ENCODE peak calls at places on chromosomes 6 and 20, in seven cellular contexts. C is adrenal gland; P is AG04450; M is CD8-positive, alpha-beta T cell; F is body of pancreas; G is cardiac muscle cell; T is bronchial epithelial cell. N is an unnamed sample.

GRCh38 chr6:157099912-157100593 is 223.3 kb downstream of the TMEM242 start:
- DNase-seq in C (no peak), P (no peak), M (peak), F (no peak), G (no peak), T (no peak), N (peak)

GRCh38 chr20:51797357-51798025 is 4.8 kb downstream of the SALL4 start:
- DNase-seq in C (no peak), P (no peak), M (no peak), F (no peak), G (peak), T (no peak), N (no peak)

GRCh38 chr6:83609248-83609647 is 96.9 kb downstream of the PRSS35 start:
- DNase-seq in C (no peak), P (no peak), M (no peak), F (no peak), G (no peak), T (no peak), N (no peak)

GRCh38 chr20:12166053-12166717 is 248.5 kb downstream of the BTBD3 start:
- DNase-seq in C (peak), P (peak), M (no peak), F (peak), G (no peak), T (peak), N (peak)

GRCh38 chr20:36275441-36276189 is 30.5 kb upstream of the DLGAP4 start:
- DNase-seq in C (no peak), P (no peak), M (no peak), F (no peak), G (no peak), T (no peak), N (no peak)

GRCh38 chr20:4135385-4136077 is 120.2 kb upstream of the RNF24 start:
- DNase-seq in C (peak), P (peak), M (no peak), F (peak), G (no peak), T (peak), N (peak)

GRCh38 chr6:107728564-107728897 is 95.6 kb downstream of the SCML4 start:
- DNase-seq in C (no peak), P (no peak), M (no peak), F (no peak), G (no peak), T (no peak), N (peak)

GRCh38 chr6:110328231-110328630 is 29.9 kb downstream of the METTL24 start:
- DNase-seq in C (no peak), P (no peak), M (no peak), F (no peak), G (no peak), T (no peak), N (no peak)

GRCh38 chr6:10690651-10691445 is 3.6 kb downstream of the C6orf52 start:
- DNase-seq in C (no peak), P (no peak), M (no peak), F (no peak), G (peak), T (peak), N (no peak)

GRCh38 chr6:25637946-25638345 is 14.1 kb upstream of the SCGN start:
- DNase-seq in C (no peak), P (no peak), M (no peak), F (peak), G (peak), T (peak), N (peak)

GRCh38 chr6:35320031-35320410 is 22.3 kb upstream of the PPARD start:
- DNase-seq in C (no peak), P (no peak), M (no peak), F (no peak), G (no peak), T (no peak), N (no peak)

GRCh38 chr6:47780510-47781356 is 1.1 kb upstream of the OPN5 start:
- DNase-seq in C (peak), P (peak), M (no peak), F (peak), G (peak), T (peak), N (peak)

GRCh38 chr20:15708984-15709598 is 864.2 kb downstream of the KIF16B start:
- DNase-seq in C (peak), P (no peak), M (peak), F (peak), G (peak), T (no peak), N (peak)

GRCh38 chr6:9456241-9456658 is 958.6 kb downstream of the TFAP2A start:
- DNase-seq in C (no peak), P (no peak), M (no peak), F (no peak), G (no peak), T (no peak), N (no peak)

GRCh38 chr6:41150671-41151070 is 3.5 kb downstream of the TREML1 start:
- DNase-seq in C (no peak), P (no peak), M (no peak), F (no peak), G (no peak), T (no peak), N (no peak)

GRCh38 chr20:64253443-64253842 is 2.1 kb upstream of the PCMTD2 start:
- DNase-seq in C (no peak), P (no peak), M (no peak), F (no peak), G (no peak), T (no peak), N (no peak)

GRCh38 chr20:17615645-17616479 is 46.0 kb downstream of the DSTN start:
- DNase-seq in C (no peak), P (no peak), M (no peak), F (peak), G (no peak), T (no peak), N (no peak)

GRCh38 chr20:51454250-51454865 is 88.2 kb downstream of the NFATC2 start:
- DNase-seq in C (no peak), P (no peak), M (no peak), F (no peak), G (no peak), T (no peak), N (no peak)

GRCh38 chr20:33669873-33670640 is 3.3 kb downstream of the ACTL10 start:
- DNase-seq in C (no peak), P (no peak), M (no peak), F (no peak), G (no peak), T (no peak), N (no peak)

GRCh38 chr20:46174469-46175126 is 56.5 kb downstream of the CD40 start:
- DNase-seq in C (peak), P (no peak), M (peak), F (peak), G (peak), T (peak), N (peak)

GRCh38 chr6:39938773-39939381 is 4.6 kb upstream of the MOCS1 start:
- DNase-seq in C (no peak), P (no peak), M (no peak), F (no peak), G (peak), T (no peak), N (no peak)

GRCh38 chr20:58070664-58071499 is 157.6 kb downstream of the ANKRD60 start:
- DNase-seq in C (no peak), P (no peak), M (no peak), F (no peak), G (no peak), T (no peak), N (no peak)

GRCh38 chr6:151618717-151619116 is 124.9 kb downstream of the CCDC170 start:
- DNase-seq in C (no peak), P (no peak), M (no peak), F (no peak), G (no peak), T (no peak), N (no peak)

GRCh38 chr6:92132446-92132845 is 1286.9 kb downstream of the EPHA7 start:
- DNase-seq in C (no peak), P (no peak), M (no peak), F (no peak), G (no peak), T (peak), N (no peak)

GRCh38 chr6:30813623-30814136 is 69.3 kb upstream of the IER3 start:
- DNase-seq in C (peak), P (no peak), M (no peak), F (no peak), G (no peak), T (no peak), N (no peak)

GRCh38 chr20:39825950-39826349 is 863.1 kb downstream of the MAFB start:
- DNase-seq in C (no peak), P (no peak), M (no peak), F (no peak), G (no peak), T (peak), N (no peak)

GRCh38 chr20:10524034-10524476 is 89.0 kb downstream of the SLX4IP start:
- DNase-seq in C (no peak), P (no peak), M (no peak), F (peak), G (peak), T (no peak), N (no peak)

GRCh38 chr20:62823688-62824475 is 7.0 kb downstream of the COL9A3 start:
- DNase-seq in C (no peak), P (no peak), M (no peak), F (no peak), G (no peak), T (no peak), N (no peak)

GRCh38 chr6:35486005-35486925 is 10.6 kb downstream of the TEAD3 start:
- DNase-seq in C (no peak), P (no peak), M (no peak), F (peak), G (no peak), T (peak), N (peak)

GRCh38 chr6:96749891-96750290 is 87.4 kb downstream of the GPR63 start:
- DNase-seq in C (no peak), P (no peak), M (no peak), F (no peak), G (no peak), T (no peak), N (no peak)

GRCh38 chr6:11467364-11467763 is 70.2 kb upstream of the TMEM170B start:
- DNase-seq in C (no peak), P (no peak), M (no peak), F (no peak), G (no peak), T (no peak), N (no peak)

GRCh38 chr6:105094133-105094640 is 85.6 kb downstream of the POPDC3 start:
- DNase-seq in C (no peak), P (no peak), M (no peak), F (no peak), G (no peak), T (no peak), N (no peak)

GRCh38 chr6:33169286-33170175 is 22.7 kb downstream of the COL11A2 start:
- DNase-seq in C (no peak), P (no peak), M (no peak), F (no peak), G (no peak), T (no peak), N (no peak)

GRCh38 chr6:157228421-157229218 is 94.7 kb downstream of the TMEM242 start:
- DNase-seq in C (no peak), P (no peak), M (no peak), F (peak), G (no peak), T (no peak), N (no peak)

GRCh38 chr6:137165375-137166246 is 7.8 kb downstream of the IL22RA2 start:
- DNase-seq in C (no peak), P (no peak), M (no peak), F (peak), G (no peak), T (peak), N (peak)

GRCh38 chr6:158803733-158804143 is 15.4 kb downstream of the EZR start:
- DNase-seq in C (no peak), P (no peak), M (peak), F (peak), G (no peak), T (peak), N (peak)

GRCh38 chr20:60095456-60095855 is 137.2 kb downstream of the CDH26 start:
- DNase-seq in C (no peak), P (no peak), M (no peak), F (no peak), G (no peak), T (no peak), N (no peak)

GRCh38 chr20:32743237-32744112 is at the start of gene COMMD7:
- DNase-seq in C (peak), P (no peak), M (peak), F (peak), G (peak), T (peak), N (peak)

GRCh38 chr6:105424177-105424783 is 21.4 kb upstream of the PREP start:
- DNase-seq in C (peak), P (no peak), M (peak), F (peak), G (peak), T (peak), N (peak)

DNA sequence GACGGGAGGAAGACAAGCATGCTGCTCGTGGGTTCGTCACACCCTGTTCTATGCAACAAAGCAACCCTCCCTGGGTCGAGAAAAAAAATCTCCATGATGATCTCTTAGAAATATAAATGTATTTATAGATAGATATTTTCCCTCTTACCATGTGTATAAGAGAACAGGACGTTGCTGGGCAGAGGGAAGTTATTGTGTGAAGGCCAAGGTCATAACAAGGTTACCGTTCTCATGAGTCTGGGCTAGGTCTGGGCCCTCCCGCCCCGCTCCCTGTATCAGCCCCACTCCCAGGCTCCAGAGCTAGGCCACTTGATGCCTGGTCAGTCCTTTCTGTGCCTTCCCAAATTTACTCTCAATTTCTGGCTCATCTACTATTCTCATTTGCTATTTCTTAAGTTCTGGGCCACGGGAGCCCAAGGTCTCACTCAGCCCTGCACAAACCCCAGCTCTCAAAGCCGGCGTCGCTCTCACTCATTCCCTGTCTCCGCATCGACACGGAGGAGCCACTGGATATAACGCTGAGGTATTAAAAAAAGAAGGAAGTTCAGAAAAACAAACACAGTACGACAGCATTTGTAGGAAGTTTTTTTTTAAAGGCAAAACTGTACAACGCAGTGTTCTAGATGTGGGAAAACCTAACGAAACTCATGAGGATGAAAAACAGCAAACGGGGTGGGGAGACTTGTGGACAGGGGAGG is 96.8 kb downstream of the PSMG4 start:
- DNase-seq in C (peak), P (no peak), M (no peak), F (peak), G (peak), T (no peak), N (peak)
- H3K4me3 ChIP-seq in C (peak), P (peak), M (peak), F (no peak), G (no peak), T (no peak), N (no peak)

DNA sequence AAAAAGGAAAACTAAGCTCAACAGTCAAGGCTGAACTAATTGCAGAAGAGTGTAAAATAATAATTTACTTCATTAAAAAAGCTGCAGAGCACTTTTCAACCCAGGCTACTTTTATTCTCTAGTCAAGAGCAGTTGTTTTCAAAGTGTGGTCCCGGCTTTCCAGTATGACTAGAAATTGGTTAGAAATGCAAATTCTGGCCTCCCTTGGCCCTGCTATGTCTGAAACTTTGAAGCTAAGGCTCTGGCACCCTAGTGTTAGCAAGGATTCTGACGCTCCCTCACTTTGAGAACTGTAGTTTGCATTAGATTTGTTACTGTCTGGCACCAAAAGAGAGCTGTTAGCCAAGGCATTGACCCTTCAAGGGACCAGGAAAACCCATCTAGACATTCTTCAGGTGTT is 9.5 kb upstream of the NXT1 start:
- DNase-seq in C (no peak), P (no peak), M (no peak), F (no peak), G (no peak), T (no peak), N (no peak)
- H3K4me3 ChIP-seq in C (no peak), P (no peak), M (no peak), F (no peak), G (no peak), T (no peak), N (no peak)

GRCh38 chr20:19321176-19321575 is 108.7 kb downstream of the SLC24A3 start:
- DNase-seq in C (no peak), P (no peak), M (no peak), F (no peak), G (no peak), T (no peak), N (no peak)
- H3K4me3 ChIP-seq in C (no peak), P (no peak), M (no peak), F (no peak), G (no peak), T (no peak), N (no peak)

GRCh38 chr6:43774776-43775583 is 5.0 kb downstream of the VEGFA start:
- DNase-seq in C (peak), P (no peak), M (peak), F (peak), G (peak), T (peak), N (peak)
- H3K4me3 ChIP-seq in C (no peak), P (peak), M (no peak), F (no peak), G (peak), T (no peak), N (no peak)

DNA sequence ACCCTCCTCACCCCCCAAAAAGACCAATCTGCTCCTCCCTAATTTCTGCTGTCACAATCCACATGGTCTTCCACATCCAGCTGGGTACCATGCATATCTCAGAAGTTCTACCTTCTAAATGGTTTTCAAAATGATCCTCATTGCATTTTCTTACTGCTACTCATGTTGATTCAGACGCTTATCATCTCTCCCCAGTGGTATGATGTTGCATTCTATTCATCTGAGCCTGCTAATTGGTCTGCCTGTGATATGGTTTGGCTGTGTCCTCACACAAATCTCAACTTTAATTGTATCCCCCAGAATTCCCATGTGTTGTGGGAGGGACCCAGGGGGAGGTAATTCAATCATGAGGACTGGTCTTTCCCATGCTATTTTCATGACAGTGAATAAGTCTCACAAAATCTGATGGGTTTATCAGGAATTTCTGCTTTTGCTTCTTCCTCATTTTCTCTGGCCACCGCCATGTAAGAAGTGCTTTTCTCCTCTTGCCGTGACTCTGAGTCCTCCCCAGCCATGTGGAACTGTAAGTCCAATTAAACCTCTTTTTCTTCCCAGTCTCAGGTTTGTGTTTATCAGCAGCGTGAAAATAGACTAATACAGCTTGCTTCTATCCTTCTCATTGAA is 41.4 kb upstream of the CLIC5 start:
- DNase-seq in C (no peak), P (no peak), M (no peak), F (no peak), G (no peak), T (no peak), N (no peak)
- H3K4me3 ChIP-seq in C (no peak), P (no peak), M (no peak), F (no peak), G (no peak), T (no peak), N (no peak)

DNA sequence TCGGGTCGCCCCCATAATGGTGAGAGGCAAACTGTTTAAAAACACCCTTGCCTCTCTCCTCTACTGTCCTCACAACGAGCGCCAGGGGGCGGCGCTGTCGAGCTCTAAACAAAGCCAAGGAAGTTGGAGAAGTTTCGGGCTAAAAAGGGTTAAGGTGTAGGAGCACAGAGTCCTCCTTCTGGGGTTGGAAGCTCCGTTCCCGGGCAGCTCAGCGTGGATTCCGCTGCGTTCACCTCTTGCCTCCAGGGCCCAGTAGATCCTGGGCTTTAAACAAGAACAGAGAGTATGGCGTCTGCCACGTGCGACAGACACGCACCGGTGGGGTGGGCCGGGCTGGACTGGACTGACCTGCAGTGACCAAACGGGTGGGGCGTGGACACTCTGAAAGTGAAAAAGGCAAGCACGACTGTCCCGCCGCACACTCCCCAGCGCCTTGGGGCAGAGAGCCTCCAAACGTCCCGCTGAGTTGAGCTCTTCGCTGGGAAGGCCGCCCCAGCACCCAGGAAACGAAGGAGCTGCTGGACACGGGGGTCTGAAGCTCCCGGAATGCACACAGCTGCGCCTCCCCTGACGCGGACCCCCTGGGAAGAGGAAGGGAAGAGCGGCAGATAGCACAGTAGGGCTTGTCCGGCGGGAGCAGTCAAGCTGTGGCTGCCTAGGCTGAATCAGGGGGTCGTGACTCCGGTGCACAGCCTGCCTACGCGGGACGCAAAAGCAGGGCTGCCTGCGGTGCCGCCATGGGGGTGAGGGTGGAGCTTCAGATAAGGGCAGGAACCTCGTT is 1.6 kb upstream of the THBD start:
- DNase-seq in C (peak), P (peak), M (no peak), F (peak), G (peak), T (peak), N (peak)
- H3K4me3 ChIP-seq in C (peak), P (peak), M (no peak), F (no peak), G (peak), T (peak), N (peak)

GRCh38 chr20:35263609-35264223 is 14.2 kb downstream of the MMP24OS start:
- DNase-seq in C (no peak), P (no peak), M (no peak), F (peak), G (no peak), T (no peak), N (peak)
- H3K4me3 ChIP-seq in C (no peak), P (no peak), M (no peak), F (no peak), G (no peak), T (no peak), N (no peak)